ENCODE peak calls at places on chromosomes 2 and 18, in six cellular contexts. One of them, this sample, is unnamed.

GRCh38 chr2:64609229-64609994 is 44.3 kb downstream of the SERTAD2 start:
- DNase-seq in naive thymus-derived CD4-positive, alpha-beta T cell: peak; percentile 84
- DNase-seq in esophagus squamous epithelium: no peak
- DNase-seq in lower lobe of right lung: peak; percentile 80
- DNase-seq in stomach: peak; percentile 70
- DNase-seq in psoas muscle: peak; percentile 66
- DNase-seq in this sample: peak; percentile 71

GRCh38 chr2:170822292-170822884 is 5.7 kb downstream of the GAD1 start:
- DNase-seq in naive thymus-derived CD4-positive, alpha-beta T cell: peak; percentile 37
- DNase-seq in esophagus squamous epithelium: no peak
- DNase-seq in lower lobe of right lung: no peak
- DNase-seq in stomach: no peak
- DNase-seq in psoas muscle: no peak
- DNase-seq in this sample: no peak

GRCh38 chr18:13558790-13559189 is 167.6 kb downstream of the FAM210A start:
- DNase-seq in naive thymus-derived CD4-positive, alpha-beta T cell: no peak
- DNase-seq in esophagus squamous epithelium: no peak
- DNase-seq in lower lobe of right lung: no peak
- DNase-seq in stomach: no peak
- DNase-seq in psoas muscle: no peak
- DNase-seq in this sample: no peak

GRCh38 chr2:163347982-163348842 is 387.6 kb downstream of the FIGN start:
- DNase-seq in naive thymus-derived CD4-positive, alpha-beta T cell: no peak
- DNase-seq in esophagus squamous epithelium: no peak
- DNase-seq in lower lobe of right lung: peak; percentile 63
- DNase-seq in stomach: peak; percentile 65
- DNase-seq in psoas muscle: peak; percentile 73
- DNase-seq in this sample: peak; percentile 75

GRCh38 chr18:23201741-23202140 is 66.5 kb downstream of the CABLES1 start:
- DNase-seq in naive thymus-derived CD4-positive, alpha-beta T cell: no peak
- DNase-seq in esophagus squamous epithelium: no peak
- DNase-seq in lower lobe of right lung: no peak
- DNase-seq in stomach: no peak
- DNase-seq in psoas muscle: no peak
- DNase-seq in this sample: no peak

GRCh38 chr2:208015475-208015874 is 9.9 kb downstream of the PLEKHM3 start:
- DNase-seq in naive thymus-derived CD4-positive, alpha-beta T cell: no peak
- DNase-seq in esophagus squamous epithelium: no peak
- DNase-seq in lower lobe of right lung: no peak
- DNase-seq in stomach: no peak
- DNase-seq in psoas muscle: no peak
- DNase-seq in this sample: no peak

GRCh38 chr18:3652380-3653262 is 202.6 kb downstream of the TGIF1 start:
- DNase-seq in naive thymus-derived CD4-positive, alpha-beta T cell: no peak
- DNase-seq in esophagus squamous epithelium: no peak
- DNase-seq in lower lobe of right lung: no peak
- DNase-seq in stomach: peak; percentile 80
- DNase-seq in psoas muscle: peak; percentile 28
- DNase-seq in this sample: peak; percentile 28

GRCh38 chr2:42021490-42021889 is 26.3 kb upstream of the PKDCC start:
- DNase-seq in naive thymus-derived CD4-positive, alpha-beta T cell: no peak
- DNase-seq in esophagus squamous epithelium: no peak
- DNase-seq in lower lobe of right lung: no peak
- DNase-seq in stomach: no peak
- DNase-seq in psoas muscle: peak; percentile 61
- DNase-seq in this sample: no peak

GRCh38 chr2:223501604-223502003 is 100.6 kb downstream of the SCG2 start:
- DNase-seq in naive thymus-derived CD4-positive, alpha-beta T cell: no peak
- DNase-seq in esophagus squamous epithelium: no peak
- DNase-seq in lower lobe of right lung: no peak
- DNase-seq in stomach: no peak
- DNase-seq in psoas muscle: no peak
- DNase-seq in this sample: no peak

GRCh38 chr2:162308747-162309503 is 9.6 kb downstream of the IFIH1 start:
- DNase-seq in naive thymus-derived CD4-positive, alpha-beta T cell: no peak
- DNase-seq in esophagus squamous epithelium: no peak
- DNase-seq in lower lobe of right lung: no peak
- DNase-seq in stomach: no peak
- DNase-seq in psoas muscle: no peak
- DNase-seq in this sample: no peak

GRCh38 chr2:43110442-43110871 is 115.9 kb downstream of the ZFP36L2 start:
- DNase-seq in naive thymus-derived CD4-positive, alpha-beta T cell: no peak
- DNase-seq in esophagus squamous epithelium: no peak
- DNase-seq in lower lobe of right lung: no peak
- DNase-seq in stomach: no peak
- DNase-seq in psoas muscle: no peak
- DNase-seq in this sample: peak; percentile 41

GRCh38 chr2:130869441-130870160 is 32.9 kb downstream of the ARHGEF4 start:
- DNase-seq in naive thymus-derived CD4-positive, alpha-beta T cell: no peak
- DNase-seq in esophagus squamous epithelium: no peak
- DNase-seq in lower lobe of right lung: no peak
- DNase-seq in stomach: peak; percentile 16
- DNase-seq in psoas muscle: no peak
- DNase-seq in this sample: no peak

GRCh38 chr2:95329891-95330822 is 33.0 kb downstream of the KCNIP3 start:
- DNase-seq in naive thymus-derived CD4-positive, alpha-beta T cell: no peak
- DNase-seq in esophagus squamous epithelium: no peak
- DNase-seq in lower lobe of right lung: no peak
- DNase-seq in stomach: no peak
- DNase-seq in psoas muscle: no peak
- DNase-seq in this sample: no peak

GRCh38 chr2:110858135-110858737 is 125.9 kb downstream of the ACOXL start:
- DNase-seq in naive thymus-derived CD4-positive, alpha-beta T cell: peak; percentile 65
- DNase-seq in esophagus squamous epithelium: no peak
- DNase-seq in lower lobe of right lung: no peak
- DNase-seq in stomach: peak; percentile 34
- DNase-seq in psoas muscle: no peak
- DNase-seq in this sample: no peak

GRCh38 chr2:79191081-79191480 is 31.5 kb upstream of the REG3A start:
- DNase-seq in naive thymus-derived CD4-positive, alpha-beta T cell: no peak
- DNase-seq in esophagus squamous epithelium: no peak
- DNase-seq in lower lobe of right lung: no peak
- DNase-seq in stomach: no peak
- DNase-seq in psoas muscle: no peak
- DNase-seq in this sample: no peak

GRCh38 chr2:69514836-69515235 is 77.6 kb upstream of the NFU1 start:
- DNase-seq in naive thymus-derived CD4-positive, alpha-beta T cell: no peak
- DNase-seq in esophagus squamous epithelium: no peak
- DNase-seq in lower lobe of right lung: no peak
- DNase-seq in stomach: no peak
- DNase-seq in psoas muscle: no peak
- DNase-seq in this sample: no peak

GRCh38 chr2:25570161-25570840 is 103.1 kb downstream of the DTNB start:
- DNase-seq in naive thymus-derived CD4-positive, alpha-beta T cell: no peak
- DNase-seq in esophagus squamous epithelium: no peak
- DNase-seq in lower lobe of right lung: no peak
- DNase-seq in stomach: no peak
- DNase-seq in psoas muscle: no peak
- DNase-seq in this sample: no peak

GRCh38 chr2:42882756-42883155 is 90.4 kb upstream of the HAAO start:
- DNase-seq in naive thymus-derived CD4-positive, alpha-beta T cell: no peak
- DNase-seq in esophagus squamous epithelium: no peak
- DNase-seq in lower lobe of right lung: no peak
- DNase-seq in stomach: no peak
- DNase-seq in psoas muscle: no peak
- DNase-seq in this sample: no peak

DNA sequence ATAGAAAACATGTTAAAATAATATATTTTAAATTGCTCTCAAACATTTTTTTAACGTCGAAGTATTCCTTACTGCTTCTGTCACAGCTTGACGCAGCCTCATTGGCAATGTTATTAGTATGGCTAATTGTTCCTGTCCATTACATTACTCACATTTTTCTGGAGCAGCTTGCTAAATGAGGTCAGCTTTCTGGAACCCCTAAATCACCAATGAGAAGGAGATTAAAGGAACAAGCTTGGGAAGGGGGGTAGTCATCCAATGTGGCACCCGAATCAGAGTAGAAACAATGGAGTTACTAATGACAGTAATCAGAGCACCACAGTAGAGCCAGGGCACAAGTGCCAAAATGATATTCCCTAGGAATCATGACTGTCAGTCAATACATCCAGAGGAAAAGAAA is 5.1 kb downstream of the NEUROD1 start:
- DNase-seq in naive thymus-derived CD4-positive, alpha-beta T cell: no peak
- DNase-seq in esophagus squamous epithelium: no peak
- DNase-seq in lower lobe of right lung: no peak
- DNase-seq in stomach: no peak
- DNase-seq in psoas muscle: no peak
- DNase-seq in this sample: no peak
- H3K27me3 ChIP-seq in naive thymus-derived CD4-positive, alpha-beta T cell: peaks cover 16% of the 10 kb centered on the region
- H3K27me3 ChIP-seq in esophagus squamous epithelium: peaks cover 3% of the 10 kb centered on the region
- H3K27me3 ChIP-seq in lower lobe of right lung: peaks cover 44% of the 10 kb centered on the region
- H3K27me3 ChIP-seq in stomach: peaks cover 54% of the 10 kb centered on the region
- H3K27me3 ChIP-seq in psoas muscle: peaks cover 33% of the 10 kb centered on the region
- H3K27me3 ChIP-seq in this sample: peaks cover 97% of the 10 kb centered on the region

GRCh38 chr2:160209457-160209856 is 9.4 kb upstream of the ITGB6 start:
- DNase-seq in naive thymus-derived CD4-positive, alpha-beta T cell: no peak
- DNase-seq in esophagus squamous epithelium: no peak
- DNase-seq in lower lobe of right lung: no peak
- DNase-seq in stomach: no peak
- DNase-seq in psoas muscle: no peak
- DNase-seq in this sample: no peak
- H3K27me3 ChIP-seq in naive thymus-derived CD4-positive, alpha-beta T cell: no peaks in the 10 kb centered on the region
- H3K27me3 ChIP-seq in esophagus squamous epithelium: no peaks in the 10 kb centered on the region
- H3K27me3 ChIP-seq in lower lobe of right lung: no peaks in the 10 kb centered on the region
- H3K27me3 ChIP-seq in stomach: no peaks in the 10 kb centered on the region
- H3K27me3 ChIP-seq in psoas muscle: no peaks in the 10 kb centered on the region
- H3K27me3 ChIP-seq in this sample: no peaks in the 10 kb centered on the region

GRCh38 chr2:219572237-219573001 is at the start of gene INHA:
- DNase-seq in naive thymus-derived CD4-positive, alpha-beta T cell: no peak
- DNase-seq in esophagus squamous epithelium: no peak
- DNase-seq in lower lobe of right lung: no peak
- DNase-seq in stomach: no peak
- DNase-seq in psoas muscle: no peak
- DNase-seq in this sample: no peak

GRCh38 chr2:219573166-219573565 is 1.1 kb downstream of the INHA start:
- DNase-seq in naive thymus-derived CD4-positive, alpha-beta T cell: no peak
- DNase-seq in esophagus squamous epithelium: no peak
- DNase-seq in lower lobe of right lung: no peak
- DNase-seq in stomach: no peak
- DNase-seq in psoas muscle: no peak
- DNase-seq in this sample: no peak

GRCh38 chr2:219570924-219571310 is 422 bp downstream of the OBSL1 start:
- DNase-seq in naive thymus-derived CD4-positive, alpha-beta T cell: no peak
- DNase-seq in esophagus squamous epithelium: no peak
- DNase-seq in lower lobe of right lung: no peak
- DNase-seq in stomach: no peak
- DNase-seq in psoas muscle: no peak
- DNase-seq in this sample: no peak

GRCh38 chr2:219570194-219570923 is 980 bp downstream of the OBSL1 start:
- DNase-seq in naive thymus-derived CD4-positive, alpha-beta T cell: no peak
- DNase-seq in esophagus squamous epithelium: no peak
- DNase-seq in lower lobe of right lung: no peak
- DNase-seq in stomach: no peak
- DNase-seq in psoas muscle: peak; percentile 51
- DNase-seq in this sample: no peak

DNA sequence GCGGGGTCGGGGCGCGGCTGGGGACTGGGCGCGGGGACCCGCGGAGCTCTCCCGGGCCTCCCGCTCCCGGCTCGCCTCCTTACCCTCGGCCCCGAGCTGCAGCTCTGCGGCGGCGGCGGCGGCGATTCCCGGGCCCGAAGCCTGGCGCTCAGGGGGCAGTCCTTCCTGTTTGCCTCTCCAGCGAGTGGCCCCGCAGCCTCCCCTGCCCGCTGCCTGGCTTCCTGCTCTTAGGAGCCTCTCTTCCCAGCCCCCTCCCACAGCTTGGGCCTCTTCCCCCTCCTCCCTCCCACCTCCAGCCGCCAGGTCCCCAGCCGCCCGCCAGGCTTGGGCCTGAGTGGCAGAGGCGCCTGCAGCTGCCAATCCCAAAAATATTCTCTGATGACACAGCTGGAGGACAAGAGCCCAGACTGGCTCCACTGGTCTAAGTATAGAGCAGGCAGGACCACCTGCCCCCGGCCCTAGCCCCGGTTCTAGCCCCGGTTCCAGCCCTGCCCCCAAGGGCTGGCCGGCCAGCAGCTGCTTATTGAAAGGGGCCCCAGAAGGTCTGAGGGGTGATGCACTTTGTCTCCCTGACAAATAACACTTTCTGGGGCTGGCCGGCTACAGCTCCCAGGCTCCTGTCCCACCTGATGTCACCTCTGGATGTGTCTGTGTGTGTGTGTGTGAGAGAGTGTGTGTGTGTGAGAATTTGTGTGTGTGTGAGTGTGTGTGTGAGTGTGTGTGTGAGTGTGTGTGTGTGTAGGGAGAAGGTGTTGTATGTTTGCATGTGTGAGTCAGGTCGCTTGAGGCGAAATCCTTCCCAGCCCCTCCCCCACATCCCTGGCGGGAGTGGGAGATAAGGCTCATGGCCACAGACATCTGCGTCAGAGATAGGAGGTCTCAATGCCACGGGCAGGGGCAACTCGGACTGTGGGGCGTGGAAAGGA is at the start of gene OBSL1:
- DNase-seq in naive thymus-derived CD4-positive, alpha-beta T cell: no peak
- DNase-seq in esophagus squamous epithelium: no peak
- DNase-seq in lower lobe of right lung: peak; percentile 77
- DNase-seq in stomach: peak; percentile 63
- DNase-seq in psoas muscle: peak; percentile 78
- DNase-seq in this sample: peak; percentile 85
- H3K27me3 ChIP-seq in naive thymus-derived CD4-positive, alpha-beta T cell: peaks cover 10% of the 10 kb centered on the region
- H3K27me3 ChIP-seq in esophagus squamous epithelium: no peaks in the 10 kb centered on the region
- H3K27me3 ChIP-seq in lower lobe of right lung: peaks cover 14% of the 10 kb centered on the region
- H3K27me3 ChIP-seq in stomach: peaks cover 52% of the 10 kb centered on the region
- H3K27me3 ChIP-seq in psoas muscle: no peaks in the 10 kb centered on the region
- H3K27me3 ChIP-seq in this sample: peaks cover 44% of the 10 kb centered on the region

DNA sequence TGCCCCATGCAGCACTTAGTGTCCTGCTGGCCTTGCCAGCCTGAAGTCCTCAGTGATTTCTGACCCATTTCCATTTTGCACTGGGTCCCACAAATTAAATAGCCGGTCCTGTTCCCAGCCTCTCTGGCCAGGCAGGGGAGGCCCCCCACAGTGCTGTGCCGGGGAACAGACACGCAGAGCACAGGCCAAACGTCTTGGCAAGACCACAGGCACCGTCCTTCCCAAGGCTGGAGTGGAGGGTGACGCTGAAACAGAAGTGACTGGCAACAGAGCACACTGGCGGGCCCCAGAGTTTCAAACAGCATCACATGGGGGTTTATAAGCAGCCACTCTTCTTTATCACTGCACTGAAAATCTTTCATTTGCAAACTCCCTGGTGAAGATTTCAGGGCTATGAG is 52.2 kb downstream of the EDAR start:
- DNase-seq in naive thymus-derived CD4-positive, alpha-beta T cell: no peak
- DNase-seq in esophagus squamous epithelium: no peak
- DNase-seq in lower lobe of right lung: no peak
- DNase-seq in stomach: no peak
- DNase-seq in psoas muscle: no peak
- DNase-seq in this sample: peak; percentile 45
- H3K27me3 ChIP-seq in naive thymus-derived CD4-positive, alpha-beta T cell: no peaks in the 10 kb centered on the region
- H3K27me3 ChIP-seq in esophagus squamous epithelium: no peaks in the 10 kb centered on the region
- H3K27me3 ChIP-seq in lower lobe of right lung: no peaks in the 10 kb centered on the region
- H3K27me3 ChIP-seq in stomach: peaks cover 1% of the 10 kb centered on the region
- H3K27me3 ChIP-seq in psoas muscle: peaks cover 4% of the 10 kb centered on the region
- H3K27me3 ChIP-seq in this sample: no peaks in the 10 kb centered on the region

DNA sequence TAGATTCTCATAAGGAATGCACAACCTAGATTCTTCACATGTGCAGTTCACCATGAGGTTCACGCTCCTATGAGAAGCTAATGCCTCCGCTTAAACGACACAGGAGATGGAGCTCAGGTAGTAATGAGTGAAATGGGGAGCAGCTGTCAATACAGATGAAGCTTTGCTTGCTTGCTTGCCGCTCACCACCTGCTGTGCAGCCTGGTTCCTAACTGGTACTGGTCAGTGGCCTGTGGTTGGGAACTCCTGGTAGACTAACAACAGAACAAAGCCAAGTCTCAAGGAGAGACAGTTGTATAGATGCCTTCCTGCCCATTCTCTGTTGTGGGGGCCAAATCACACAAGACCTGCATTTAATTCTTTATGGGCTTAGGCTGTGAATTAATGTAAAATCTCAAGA is 449.2 kb upstream of the TNP1 start:
- DNase-seq in naive thymus-derived CD4-positive, alpha-beta T cell: no peak
- DNase-seq in esophagus squamous epithelium: no peak
- DNase-seq in lower lobe of right lung: no peak
- DNase-seq in stomach: no peak
- DNase-seq in psoas muscle: no peak
- DNase-seq in this sample: no peak
- H3K27me3 ChIP-seq in naive thymus-derived CD4-positive, alpha-beta T cell: no peaks in the 10 kb centered on the region
- H3K27me3 ChIP-seq in esophagus squamous epithelium: no peaks in the 10 kb centered on the region
- H3K27me3 ChIP-seq in lower lobe of right lung: no peaks in the 10 kb centered on the region
- H3K27me3 ChIP-seq in stomach: no peaks in the 10 kb centered on the region
- H3K27me3 ChIP-seq in psoas muscle: no peaks in the 10 kb centered on the region
- H3K27me3 ChIP-seq in this sample: no peaks in the 10 kb centered on the region

This sample was measured in left ventricle myocardium inferior.